ENCODE peak calls at places on chromosomes 12 and 14, in six cellular contexts. Z is kidney, O is Peyer's patch, E is GM23338, P is IMR-90, G is tibial nerve. C is an unnamed sample.

GRCh38 chr14:24171422-24172260 is at the start of gene REC8:
- DNase-seq in P (no peak), Z (peak; percentile 95), O (peak; percentile 92), E (peak; percentile 100), G (peak; percentile 61), C (peak; percentile 66)

GRCh38 chr12:21666722-21667121 is 9.1 kb upstream of the LDHB start:
- DNase-seq in E (no peak), P (no peak), G (no peak), Z (no peak), O (no peak), C (no peak)

GRCh38 chr14:72781476-72782181 is 112.3 kb downstream of the DPF3 start:
- DNase-seq in G (no peak), P (peak; percentile 71), Z (no peak), O (no peak), E (no peak), C (no peak)

GRCh38 chr12:48765753-48766162 is 23.1 kb downstream of the ADCY6 start:
- DNase-seq in G (no peak), O (no peak), E (no peak), Z (peak; percentile 89), P (peak; percentile 45), C (no peak)

GRCh38 chr12:109250523-109250922 is 58.6 kb downstream of the FOXN4 start:
- DNase-seq in P (peak; percentile 1), G (no peak), O (no peak), Z (no peak), E (no peak), C (no peak)

GRCh38 chr12:113838896-113839295 is 127.2 kb downstream of the RBM19 start:
- DNase-seq in O (no peak), P (no peak), Z (no peak), G (no peak), E (no peak), C (no peak)

GRCh38 chr14:54709444-54709843 is 142.5 kb downstream of the SAMD4A start:
- DNase-seq in O (no peak), G (no peak), E (no peak), Z (no peak), P (no peak), C (no peak)

GRCh38 chr12:3273409-3273853 is 196.3 kb downstream of the TSPAN9 start:
- DNase-seq in Z (no peak), E (no peak), O (no peak), G (no peak), P (peak; percentile 49), C (peak; percentile 13)

GRCh38 chr14:34376868-34377267 is 85.2 kb downstream of the SPTSSA start:
- DNase-seq in P (no peak), E (no peak), G (no peak), Z (no peak), O (no peak), C (no peak)

GRCh38 chr12:109795023-109795422 is 38.2 kb downstream of the TRPV4 start:
- DNase-seq in O (no peak), G (no peak), P (peak; percentile 66), Z (no peak), E (no peak), C (no peak)

GRCh38 chr12:91332305-91332704 is 149.7 kb upstream of the DCN start:
- DNase-seq in E (no peak), P (peak; percentile 34), O (no peak), G (no peak), Z (no peak), C (no peak)

GRCh38 chr14:104386281-104386841 is 193.2 kb upstream of the C14orf180 start:
- DNase-seq in G (no peak), O (peak; percentile 41), E (no peak), P (no peak), Z (peak; percentile 39), C (no peak)

GRCh38 chr14:70442750-70443149 is 9.2 kb upstream of the ADAM21 start:
- DNase-seq in G (no peak), Z (no peak), E (peak; percentile 29), O (no peak), P (no peak), C (no peak)

GRCh38 chr12:93550748-93551611 is 21.5 kb upstream of the SOCS2 start:
- DNase-seq in G (no peak), P (no peak), Z (no peak), E (no peak), O (no peak), C (no peak)

GRCh38 chr12:109488051-109488665 is 10.7 kb downstream of the UBE3B start:
- DNase-seq in Z (no peak), O (no peak), E (no peak), G (no peak), P (peak; percentile 34), C (no peak)

GRCh38 chr12:39902823-39903222 is 203.1 kb downstream of the SLC2A13 start:
- DNase-seq in Z (no peak), O (no peak), P (no peak), E (no peak), G (no peak), C (peak; percentile 77)

GRCh38 chr14:48323655-48324054 is 648.2 kb upstream of the MDGA2 start:
- DNase-seq in O (no peak), E (no peak), P (peak; percentile 60), G (no peak), Z (no peak), C (no peak)

GRCh38 chr12:644818-645552 is 18.3 kb downstream of the NINJ2 start:
- DNase-seq in O (peak; percentile 22), G (no peak), Z (no peak), P (no peak), E (no peak), C (no peak)

GRCh38 chr12:131067993-131068942 is 114.6 kb downstream of the ADGRD1 start:
- DNase-seq in G (no peak), O (no peak), P (no peak), E (no peak), Z (peak; percentile 43), C (no peak)

GRCh38 chr12:45051490-45052105 is 699 bp upstream of the DBX2 start:
- DNase-seq in Z (peak; percentile 36), G (no peak), P (no peak), E (peak; percentile 34), O (no peak), C (no peak)

GRCh38 chr12:98997899-98998298 is 352.8 kb downstream of the APAF1 start:
- DNase-seq in Z (no peak), P (no peak), G (no peak), O (no peak), E (no peak), C (no peak)

GRCh38 chr14:53509845-53510244 is 356.7 kb upstream of the DDHD1 start:
- DNase-seq in E (no peak), Z (no peak), G (peak; percentile 55), P (peak; percentile 70), O (peak; percentile 44), C (no peak)

GRCh38 chr14:62185078-62185477 is 422.9 kb downstream of the SNAPC1 start:
- DNase-seq in E (no peak), G (no peak), Z (no peak), P (peak; percentile 18), O (no peak), C (no peak)

GRCh38 chr14:24342889-24343288 is 3.1 kb upstream of the RIPK3 start:
- DNase-seq in E (no peak), P (no peak), O (no peak), Z (no peak), G (no peak), C (no peak)

GRCh38 chr12:115571027-115571426 is 706.5 kb downstream of the MED13L start:
- DNase-seq in Z (no peak), E (no peak), G (no peak), O (no peak), P (no peak), C (no peak)

GRCh38 chr12:115574831-115575230 is 702.7 kb downstream of the MED13L start:
- DNase-seq in G (no peak), O (no peak), Z (no peak), P (no peak), E (no peak), C (no peak)

GRCh38 chr12:115571446-115571845 is 706.0 kb downstream of the MED13L start:
- DNase-seq in Z (no peak), G (no peak), E (no peak), O (no peak), P (no peak), C (no peak)

GRCh38 chr12:115570271-115570777 is 707.2 kb downstream of the MED13L start:
- DNase-seq in E (no peak), O (no peak), G (no peak), P (peak; percentile 48), Z (no peak), C (no peak)

DNA sequence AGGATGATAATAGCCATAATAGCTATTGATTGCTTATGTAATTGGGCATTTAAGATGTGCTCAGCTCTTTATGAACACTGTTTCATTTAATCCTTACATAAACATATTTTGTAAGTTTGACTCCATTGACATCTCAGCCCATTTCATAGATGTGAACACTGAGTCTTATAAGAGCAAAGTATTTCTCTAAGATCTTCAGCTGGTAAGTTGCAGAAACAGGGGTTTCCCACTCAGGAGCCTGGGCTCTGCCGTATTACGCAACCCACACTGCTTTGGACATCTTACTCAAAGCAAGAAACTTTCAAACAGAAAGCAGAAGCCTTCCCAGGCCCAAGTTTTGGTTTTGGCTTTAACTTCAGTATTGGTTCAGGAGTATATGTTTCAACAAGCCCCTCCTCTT is 705.1 kb downstream of the MED13L start:
- DNase-seq in Z (no peak), O (no peak), G (no peak), P (peak; percentile 12), E (peak; percentile 5), C (no peak)
- H3K4me3 ChIP-seq in Z (no peak overlapping the region), O (no peak overlapping the region), G (no peak overlapping the region), P (no peak overlapping the region), E (no peak overlapping the region), C (no peak overlapping the region)

DNA sequence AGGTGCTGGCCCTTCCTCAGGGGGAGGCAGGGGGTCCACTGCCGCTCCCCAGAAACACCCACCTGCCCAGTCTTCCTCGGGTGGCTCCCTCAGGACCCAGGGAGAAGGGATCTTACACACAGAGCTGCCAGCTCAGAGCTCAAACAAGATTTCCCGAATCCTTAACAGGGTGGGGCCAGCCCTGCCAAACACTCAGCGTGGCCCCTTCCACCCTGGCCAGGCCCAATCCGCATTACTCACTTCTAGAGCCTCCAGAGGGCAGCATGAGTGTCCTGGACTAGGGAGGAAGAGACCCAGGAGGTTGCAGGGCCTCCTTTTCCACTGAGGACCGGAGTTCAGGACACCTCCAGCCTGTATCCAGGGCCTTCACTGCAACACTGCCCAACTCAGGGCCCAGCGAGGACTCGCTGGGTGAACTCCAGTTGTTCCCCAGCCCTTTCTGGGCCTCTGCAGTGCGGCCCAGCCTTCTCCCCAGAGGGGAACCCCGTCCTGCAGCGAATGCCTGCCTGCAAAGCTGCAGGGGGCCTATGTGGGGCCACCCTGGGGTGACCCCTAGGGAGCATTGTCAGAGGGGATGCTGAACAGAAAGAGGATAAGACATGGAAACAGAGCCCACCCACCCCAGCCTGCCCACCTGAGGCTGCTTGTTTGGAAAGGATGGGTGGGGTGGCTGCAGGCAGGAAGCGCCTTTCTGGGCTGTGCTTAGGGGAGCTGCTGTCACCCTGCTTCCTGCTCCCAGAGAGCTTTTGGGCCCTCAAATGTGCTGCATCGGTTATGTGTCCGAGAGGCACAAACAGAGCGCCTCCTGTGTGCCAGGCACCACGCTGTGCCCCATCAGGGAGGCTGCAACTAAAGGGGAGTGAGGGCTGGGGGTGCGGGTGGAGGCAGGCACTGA is 43.8 kb downstream of the CCNK start:
- DNase-seq in G (no peak), Z (peak; percentile 55), P (peak; percentile 59), E (peak; percentile 65), O (no peak), C (peak; percentile 25)
- H3K4me1 ChIP-seq in G (peaks cover 35% of the 10 kb centered on the region), Z (no peaks in the 10 kb centered on the region), P (peaks cover 35% of the 10 kb centered on the region), E (peaks cover 38% of the 10 kb centered on the region), O (peaks cover 34% of the 10 kb centered on the region), C (no peaks in the 10 kb centered on the region)

GRCh38 chr14:60515244-60515695 is 6.3 kb downstream of the SIX6 start:
- DNase-seq in O (no peak), Z (no peak), G (no peak), E (peak; percentile 8), P (no peak), C (no peak)
- H3K4me3 ChIP-seq in O (peak overlapping the region; percentile 42), Z (no peak overlapping the region), G (peak overlapping the region; percentile 13), E (peak overlapping the region; percentile 71), P (no peak overlapping the region), C (no peak overlapping the region)

GRCh38 chr12:96106137-96106536 is 70.8 kb upstream of the LTA4H start:
- DNase-seq in P (no peak), G (no peak), O (no peak), Z (no peak), E (no peak), C (no peak)
- H3K4me1 ChIP-seq in P (no peaks in the 10 kb centered on the region), G (peaks cover 4% of the 10 kb centered on the region), O (no peaks in the 10 kb centered on the region), Z (no peaks in the 10 kb centered on the region), E (no peaks in the 10 kb centered on the region), C (no peaks in the 10 kb centered on the region)

C was measured in small intestine.